ENCODE peak calls at places on chromosomes 13 and 19, in eight cellular contexts. M is amniotic stem cell, C is adipocyte, W is hypothalamus, X is left lung, E is HFF-Myc, O is left ventricle myocardium inferior, G is head of caudate nucleus. Q is an unnamed sample.

GRCh38 chr13:24148414-24149305 is 11.9 kb upstream of the SPATA13 start:
- DNase-seq in M (peak), O (no peak), G (no peak), X (peak), W (no peak), C (peak), E (peak), Q (peak)

GRCh38 chr13:111590796-111591195 is 270.4 kb downstream of the TEX29 start:
- DNase-seq in E (no peak), C (no peak), W (no peak), G (no peak), O (no peak), M (no peak), X (no peak), Q (no peak)

GRCh38 chr13:34507630-34508029 is 434.4 kb upstream of the NBEA start:
- DNase-seq in C (peak), M (peak), W (no peak), O (no peak), E (no peak), G (no peak), X (no peak), Q (no peak)

GRCh38 chr19:51250786-51251452 is at the start of gene SIGLECL1:
- DNase-seq in O (no peak), X (no peak), E (no peak), G (no peak), M (no peak), W (no peak), C (no peak), Q (no peak)

GRCh38 chr13:41678320-41678719 is 221.0 kb downstream of the RGCC start:
- DNase-seq in G (no peak), X (no peak), W (no peak), M (no peak), C (peak), E (no peak), O (no peak), Q (no peak)

GRCh38 chr19:19250196-19250801 is 22.8 kb downstream of the TM6SF2 start:
- DNase-seq in G (no peak), W (no peak), O (no peak), X (no peak), C (no peak), M (no peak), E (no peak), Q (no peak)

GRCh38 chr13:50526771-50527567 is 316.5 kb downstream of the DLEU7 start:
- DNase-seq in G (no peak), C (no peak), W (no peak), E (no peak), X (no peak), O (no peak), M (no peak), Q (no peak)

GRCh38 chr19:8544168-8544567 is 30.2 kb upstream of the ZNF414 start:
- DNase-seq in O (no peak), M (no peak), X (no peak), E (no peak), W (no peak), G (no peak), C (no peak), Q (no peak)

GRCh38 chr19:40445945-40446784 is 2.0 kb upstream of the SERTAD3 start:
- DNase-seq in W (no peak), X (no peak), G (no peak), E (no peak), C (no peak), M (no peak), O (no peak), Q (no peak)

GRCh38 chr19:709196-709964 is 645 bp downstream of the PALM start:
- DNase-seq in W (no peak), M (no peak), E (no peak), G (no peak), O (no peak), C (peak), X (no peak), Q (no peak)

GRCh38 chr19:10217085-10217484 is 14.0 kb downstream of the S1PR2 start:
- DNase-seq in W (no peak), M (no peak), X (no peak), G (no peak), O (no peak), E (no peak), C (no peak), Q (no peak)

GRCh38 chr19:4115050-4115817 is 8.7 kb downstream of the MAP2K2 start:
- DNase-seq in X (no peak), E (no peak), O (peak), C (no peak), G (peak), W (no peak), M (no peak), Q (no peak)

GRCh38 chr19:44777715-44778347 is at the start of gene CBLC:
- DNase-seq in M (no peak), O (no peak), G (no peak), W (no peak), E (no peak), X (peak), C (no peak), Q (peak)

GRCh38 chr13:94886191-94886590 is 173.8 kb upstream of the SOX21 start:
- DNase-seq in G (no peak), M (peak), O (no peak), E (peak), C (peak), W (no peak), X (no peak), Q (no peak)

GRCh38 chr19:17081672-17082630 is 6.4 kb downstream of the MYO9B start:
- DNase-seq in O (peak), G (no peak), M (no peak), C (no peak), E (no peak), X (no peak), W (peak), Q (no peak)

GRCh38 chr19:47363758-47364529 is 14.8 kb downstream of the DHX34 start:
- DNase-seq in X (no peak), W (no peak), O (no peak), G (no peak), M (no peak), E (no peak), C (peak), Q (no peak)

GRCh38 chr19:44308011-44308410 is 3.2 kb upstream of the ZNF235 start:
- DNase-seq in W (no peak), E (no peak), G (no peak), C (no peak), O (no peak), M (no peak), X (no peak), Q (no peak)

GRCh38 chr13:24834902-24835510 is 71.0 kb downstream of the RNF17 start:
- DNase-seq in C (no peak), E (no peak), X (no peak), O (no peak), M (no peak), G (no peak), W (no peak), Q (no peak)

GRCh38 chr13:108566413-108567170 is 62.8 kb upstream of the MYO16 start:
- DNase-seq in C (no peak), G (no peak), M (no peak), W (no peak), O (no peak), E (no peak), X (no peak), Q (no peak)

GRCh38 chr13:22837980-22838615 is 342.7 kb upstream of the SGCG start:
- DNase-seq in W (no peak), O (no peak), G (no peak), C (no peak), E (no peak), M (no peak), X (no peak), Q (no peak)

GRCh38 chr13:27170521-27171243 is 929 bp downstream of the USP12 start:
- DNase-seq in W (peak), E (no peak), G (no peak), C (peak), O (peak), X (peak), M (no peak), Q (peak)

GRCh38 chr19:41872775-41873647 is 4.1 kb upstream of the CD79A start:
- DNase-seq in M (no peak), O (peak), C (peak), E (no peak), X (peak), G (peak), W (peak), Q (peak)

GRCh38 chr19:45008554-45008953 is 7.3 kb downstream of the RELB start:
- DNase-seq in W (no peak), O (no peak), G (no peak), E (no peak), X (no peak), M (no peak), C (no peak), Q (no peak)

GRCh38 chr13:52644108-52644507 is 1.9 kb downstream of the HNRNPA1L2 start:
- DNase-seq in E (peak), W (no peak), G (no peak), X (no peak), O (no peak), C (no peak), M (no peak), Q (no peak)

GRCh38 chr19:3573162-3573857 is 566 bp downstream of the HMG20B start:
- DNase-seq in M (no peak), W (no peak), X (no peak), E (no peak), O (no peak), G (no peak), C (peak), Q (peak)

GRCh38 chr13:73608157-73608516 is 526.1 kb downstream of the KLF12 start:
- DNase-seq in M (no peak), X (no peak), G (no peak), O (no peak), W (no peak), E (no peak), C (no peak), Q (no peak)

GRCh38 chr13:35140831-35141230 is 198.8 kb downstream of the NBEA start:
- DNase-seq in C (no peak), O (no peak), E (peak), X (no peak), W (no peak), G (no peak), M (no peak), Q (no peak)